ENCODE peak calls at places on chromosomes 13 and 19, in eight cellular contexts. F is D341Med; T is amygdala; X is activated CD8-positive, alpha-beta T cell treated with anti-CD3 and anti-CD28 coated beads, Interleukin-2, amount 10 ng/mL, durations not matched to agents 7 days and 5 days; K is cardiac muscle cell; W is Calu3; J is T follicular helper cell; D is stimulated activated CD4-positive, alpha-beta T cell treated with anti-CD3 and anti-CD28 coated beads, Interleukin-4, amount 100 ng/mL, for 1 hour. N is an unnamed sample.

GRCh38 chr19:55383789-55384575 is at the start of gene TMEM238:
- DNase-seq in F (no peak), D (peak; percentile 58), T (peak; percentile 25), K (peak; percentile 81), W (peak; percentile 83), J (no peak), X (peak; percentile 65), N (peak; percentile 54)

GRCh38 chr19:46346821-46347571 is at the start of gene PPP5C:
- DNase-seq in X (peak; percentile 92), T (peak; percentile 85), D (peak; percentile 88), W (peak; percentile 97), J (peak; percentile 73), F (peak; percentile 99), K (peak; percentile 97), N (peak; percentile 96)

GRCh38 chr13:112684444-112684843 is 5.4 kb upstream of the ATP11A start:
- DNase-seq in K (no peak), F (no peak), T (no peak), D (no peak), W (no peak), J (no peak), X (no peak), N (no peak)

GRCh38 chr19:42284066-42284501 is 15.0 kb downstream of the CIC start:
- DNase-seq in J (peak; percentile 80), W (peak; percentile 89), K (peak; percentile 85), D (peak; percentile 82), X (peak; percentile 85), T (peak; percentile 74), F (peak; percentile 94), N (peak; percentile 54)

GRCh38 chr13:73335226-73335625 is 276.4 kb downstream of the KLF5 start:
- DNase-seq in F (peak; percentile 43), J (no peak), X (no peak), T (no peak), K (no peak), W (no peak), D (no peak), N (no peak)

GRCh38 chr19:55314396-55314795 is 10.7 kb downstream of the TMEM150B start:
- DNase-seq in K (no peak), F (no peak), T (no peak), D (no peak), W (no peak), J (no peak), X (no peak), N (no peak)

GRCh38 chr19:56712609-56713008 is 41.1 kb upstream of the ZNF835 start:
- DNase-seq in D (no peak), W (no peak), T (peak; percentile 63), K (no peak), J (no peak), X (no peak), F (no peak), N (no peak)

GRCh38 chr19:2333027-2333806 is 4.7 kb downstream of the SPPL2B start:
- DNase-seq in D (no peak), K (no peak), W (no peak), F (no peak), X (no peak), T (no peak), J (no peak), N (no peak)

GRCh38 chr19:2727640-2727944 is 6.4 kb upstream of the DIRAS1 start:
- DNase-seq in X (no peak), T (no peak), W (no peak), K (no peak), F (peak; percentile 38), J (no peak), D (no peak), N (no peak)

GRCh38 chr19:55526216-55527196 is 10.4 kb downstream of the SBK2 start:
- DNase-seq in X (no peak), W (peak; percentile 81), J (no peak), K (peak; percentile 56), F (peak; percentile 64), T (no peak), D (no peak), N (no peak)

GRCh38 chr19:23481043-23481442 is 85.8 kb upstream of the ZNF91 start:
- DNase-seq in T (no peak), D (no peak), K (no peak), J (no peak), X (no peak), W (no peak), F (no peak), N (no peak)

GRCh38 chr19:7413629-7414028 is 64.9 kb downstream of the ARHGEF18 start:
- DNase-seq in K (no peak), J (no peak), T (no peak), F (no peak), D (no peak), X (no peak), W (no peak), N (no peak)

GRCh38 chr13:72437458-72437857 is 290.0 kb downstream of the MZT1 start:
- DNase-seq in J (no peak), T (no peak), D (no peak), W (no peak), X (no peak), F (no peak), K (no peak), N (no peak)

GRCh38 chr19:46115396-46116109 is 8.9 kb downstream of the IGFL3 start:
- DNase-seq in F (no peak), X (peak; percentile 27), K (no peak), W (no peak), J (no peak), T (no peak), D (peak; percentile 36), N (no peak)

GRCh38 chr19:5093297-5093858 is 124.5 kb downstream of the KDM4B start:
- DNase-seq in K (no peak), F (no peak), W (no peak), X (no peak), J (no peak), T (peak; percentile 55), D (no peak), N (no peak)

GRCh38 chr13:48808689-48809088 is 155.0 kb downstream of the CYSLTR2 start:
- DNase-seq in D (no peak), F (no peak), X (no peak), T (no peak), K (no peak), W (no peak), J (no peak), N (no peak)

GRCh38 chr19:55777528-55777927 is 8.6 kb downstream of the RFPL4AL1 start:
- DNase-seq in T (no peak), F (peak; percentile 78), J (no peak), D (no peak), W (peak; percentile 17), K (no peak), X (no peak), N (no peak)